ENCODE peak calls at places on chromosome 12, in seven cellular contexts. One of them, this sample, is unnamed.

GRCh38 chr12:121983546-121984205 is 38.0 kb upstream of the BCL7A start:
- DNase-seq in iris pigment epithelial cell: peak
- DNase-seq in stimulated activated CD4-positive, alpha-beta T cell treated with anti-CD3 and anti-CD28 coated beads, Interleukin-12 subunit alpha, Interleukin-12 subunit beta, amount 100 ng/mL, for 24 hours: no peak
- DNase-seq in progenitor cell of endocrine pancreas: no peak
- DNase-seq in renal cortical epithelial cell: no peak
- DNase-seq in GM12865: no peak
- DNase-seq in stimulated activated CD8-positive, alpha-beta memory T cell treated with anti-CD3 and anti-CD28 coated beads, Interleukin-4, amount 100 ng/mL, for 1 hour: no peak
- DNase-seq in this sample: peak

GRCh38 chr12:43847427-43847826 is 11.5 kb downstream of the TMEM117 start:
- DNase-seq in stimulated activated CD8-positive, alpha-beta memory T cell treated with anti-CD3 and anti-CD28 coated beads, Interleukin-4, amount 100 ng/mL, for 1 hour: no peak
- DNase-seq in stimulated activated CD4-positive, alpha-beta T cell treated with anti-CD3 and anti-CD28 coated beads, Interleukin-12 subunit alpha, Interleukin-12 subunit beta, amount 100 ng/mL, for 24 hours: no peak
- DNase-seq in renal cortical epithelial cell: peak
- DNase-seq in GM12865: no peak
- DNase-seq in progenitor cell of endocrine pancreas: no peak
- DNase-seq in iris pigment epithelial cell: peak
- DNase-seq in this sample: no peak

GRCh38 chr12:77540097-77540496 is 290.6 kb upstream of the NAV3 start:
- DNase-seq in GM12865: peak
- DNase-seq in renal cortical epithelial cell: no peak
- DNase-seq in progenitor cell of endocrine pancreas: no peak
- DNase-seq in stimulated activated CD8-positive, alpha-beta memory T cell treated with anti-CD3 and anti-CD28 coated beads, Interleukin-4, amount 100 ng/mL, for 1 hour: no peak
- DNase-seq in iris pigment epithelial cell: no peak
- DNase-seq in stimulated activated CD4-positive, alpha-beta T cell treated with anti-CD3 and anti-CD28 coated beads, Interleukin-12 subunit alpha, Interleukin-12 subunit beta, amount 100 ng/mL, for 24 hours: no peak
- DNase-seq in this sample: no peak

GRCh38 chr12:990308-990648 is 745 bp upstream of the ERC1 start:
- DNase-seq in stimulated activated CD8-positive, alpha-beta memory T cell treated with anti-CD3 and anti-CD28 coated beads, Interleukin-4, amount 100 ng/mL, for 1 hour: peak
- DNase-seq in stimulated activated CD4-positive, alpha-beta T cell treated with anti-CD3 and anti-CD28 coated beads, Interleukin-12 subunit alpha, Interleukin-12 subunit beta, amount 100 ng/mL, for 24 hours: no peak
- DNase-seq in iris pigment epithelial cell: peak
- DNase-seq in renal cortical epithelial cell: peak
- DNase-seq in GM12865: peak
- DNase-seq in progenitor cell of endocrine pancreas: no peak
- DNase-seq in this sample: peak

GRCh38 chr12:65946821-65947220 is 122.5 kb downstream of the HMGA2 start:
- DNase-seq in progenitor cell of endocrine pancreas: no peak
- DNase-seq in stimulated activated CD4-positive, alpha-beta T cell treated with anti-CD3 and anti-CD28 coated beads, Interleukin-12 subunit alpha, Interleukin-12 subunit beta, amount 100 ng/mL, for 24 hours: no peak
- DNase-seq in renal cortical epithelial cell: no peak
- DNase-seq in stimulated activated CD8-positive, alpha-beta memory T cell treated with anti-CD3 and anti-CD28 coated beads, Interleukin-4, amount 100 ng/mL, for 1 hour: no peak
- DNase-seq in iris pigment epithelial cell: peak
- DNase-seq in GM12865: no peak
- DNase-seq in this sample: no peak

GRCh38 chr12:104505095-104505819 is 48.5 kb downstream of the CHST11 start:
- DNase-seq in GM12865: peak
- DNase-seq in stimulated activated CD4-positive, alpha-beta T cell treated with anti-CD3 and anti-CD28 coated beads, Interleukin-12 subunit alpha, Interleukin-12 subunit beta, amount 100 ng/mL, for 24 hours: no peak
- DNase-seq in renal cortical epithelial cell: peak
- DNase-seq in iris pigment epithelial cell: no peak
- DNase-seq in stimulated activated CD8-positive, alpha-beta memory T cell treated with anti-CD3 and anti-CD28 coated beads, Interleukin-4, amount 100 ng/mL, for 1 hour: no peak
- DNase-seq in progenitor cell of endocrine pancreas: no peak
- DNase-seq in this sample: no peak

GRCh38 chr12:93591137-93591868 is 18.8 kb downstream of the SOCS2 start:
- DNase-seq in renal cortical epithelial cell: peak
- DNase-seq in stimulated activated CD8-positive, alpha-beta memory T cell treated with anti-CD3 and anti-CD28 coated beads, Interleukin-4, amount 100 ng/mL, for 1 hour: no peak
- DNase-seq in iris pigment epithelial cell: peak
- DNase-seq in stimulated activated CD4-positive, alpha-beta T cell treated with anti-CD3 and anti-CD28 coated beads, Interleukin-12 subunit alpha, Interleukin-12 subunit beta, amount 100 ng/mL, for 24 hours: peak
- DNase-seq in GM12865: peak
- DNase-seq in progenitor cell of endocrine pancreas: peak
- DNase-seq in this sample: peak

GRCh38 chr12:32155911-32156585 is 49.4 kb downstream of the BICD1 start:
- DNase-seq in renal cortical epithelial cell: no peak
- DNase-seq in iris pigment epithelial cell: no peak
- DNase-seq in stimulated activated CD8-positive, alpha-beta memory T cell treated with anti-CD3 and anti-CD28 coated beads, Interleukin-4, amount 100 ng/mL, for 1 hour: no peak
- DNase-seq in GM12865: no peak
- DNase-seq in progenitor cell of endocrine pancreas: no peak
- DNase-seq in stimulated activated CD4-positive, alpha-beta T cell treated with anti-CD3 and anti-CD28 coated beads, Interleukin-12 subunit alpha, Interleukin-12 subunit beta, amount 100 ng/mL, for 24 hours: no peak
- DNase-seq in this sample: no peak

GRCh38 chr12:76003263-76003640 is 28.3 kb downstream of the PHLDA1 start:
- DNase-seq in renal cortical epithelial cell: no peak
- DNase-seq in progenitor cell of endocrine pancreas: no peak
- DNase-seq in iris pigment epithelial cell: no peak
- DNase-seq in GM12865: no peak
- DNase-seq in stimulated activated CD4-positive, alpha-beta T cell treated with anti-CD3 and anti-CD28 coated beads, Interleukin-12 subunit alpha, Interleukin-12 subunit beta, amount 100 ng/mL, for 24 hours: no peak
- DNase-seq in stimulated activated CD8-positive, alpha-beta memory T cell treated with anti-CD3 and anti-CD28 coated beads, Interleukin-4, amount 100 ng/mL, for 1 hour: no peak
- DNase-seq in this sample: no peak

GRCh38 chr12:1533205-1533601 is 61.2 kb downstream of the FBXL14 start:
- DNase-seq in stimulated activated CD8-positive, alpha-beta memory T cell treated with anti-CD3 and anti-CD28 coated beads, Interleukin-4, amount 100 ng/mL, for 1 hour: no peak
- DNase-seq in progenitor cell of endocrine pancreas: no peak
- DNase-seq in GM12865: peak
- DNase-seq in stimulated activated CD4-positive, alpha-beta T cell treated with anti-CD3 and anti-CD28 coated beads, Interleukin-12 subunit alpha, Interleukin-12 subunit beta, amount 100 ng/mL, for 24 hours: no peak
- DNase-seq in iris pigment epithelial cell: no peak
- DNase-seq in renal cortical epithelial cell: peak
- DNase-seq in this sample: no peak

GRCh38 chr12:1857821-1858220 is 37.5 kb downstream of the LRTM2 start:
- DNase-seq in progenitor cell of endocrine pancreas: no peak
- DNase-seq in GM12865: no peak
- DNase-seq in stimulated activated CD8-positive, alpha-beta memory T cell treated with anti-CD3 and anti-CD28 coated beads, Interleukin-4, amount 100 ng/mL, for 1 hour: no peak
- DNase-seq in stimulated activated CD4-positive, alpha-beta T cell treated with anti-CD3 and anti-CD28 coated beads, Interleukin-12 subunit alpha, Interleukin-12 subunit beta, amount 100 ng/mL, for 24 hours: no peak
- DNase-seq in iris pigment epithelial cell: no peak
- DNase-seq in renal cortical epithelial cell: no peak
- DNase-seq in this sample: no peak

GRCh38 chr12:3837049-3837448 is 36.1 kb downstream of the PARP11 start:
- DNase-seq in stimulated activated CD4-positive, alpha-beta T cell treated with anti-CD3 and anti-CD28 coated beads, Interleukin-12 subunit alpha, Interleukin-12 subunit beta, amount 100 ng/mL, for 24 hours: no peak
- DNase-seq in iris pigment epithelial cell: no peak
- DNase-seq in GM12865: peak
- DNase-seq in progenitor cell of endocrine pancreas: no peak
- DNase-seq in renal cortical epithelial cell: no peak
- DNase-seq in stimulated activated CD8-positive, alpha-beta memory T cell treated with anti-CD3 and anti-CD28 coated beads, Interleukin-4, amount 100 ng/mL, for 1 hour: no peak
- DNase-seq in this sample: no peak

GRCh38 chr12:119369907-119370546 is 35.5 kb downstream of the CCDC60 start:
- DNase-seq in GM12865: no peak
- DNase-seq in progenitor cell of endocrine pancreas: no peak
- DNase-seq in iris pigment epithelial cell: no peak
- DNase-seq in stimulated activated CD8-positive, alpha-beta memory T cell treated with anti-CD3 and anti-CD28 coated beads, Interleukin-4, amount 100 ng/mL, for 1 hour: no peak
- DNase-seq in stimulated activated CD4-positive, alpha-beta T cell treated with anti-CD3 and anti-CD28 coated beads, Interleukin-12 subunit alpha, Interleukin-12 subunit beta, amount 100 ng/mL, for 24 hours: no peak
- DNase-seq in renal cortical epithelial cell: no peak
- DNase-seq in this sample: no peak

GRCh38 chr12:46382425-46382973 is 9.9 kb upstream of the SLC38A2 start:
- DNase-seq in GM12865: no peak
- DNase-seq in renal cortical epithelial cell: no peak
- DNase-seq in stimulated activated CD4-positive, alpha-beta T cell treated with anti-CD3 and anti-CD28 coated beads, Interleukin-12 subunit alpha, Interleukin-12 subunit beta, amount 100 ng/mL, for 24 hours: no peak
- DNase-seq in progenitor cell of endocrine pancreas: no peak
- DNase-seq in iris pigment epithelial cell: no peak
- DNase-seq in stimulated activated CD8-positive, alpha-beta memory T cell treated with anti-CD3 and anti-CD28 coated beads, Interleukin-4, amount 100 ng/mL, for 1 hour: no peak
- DNase-seq in this sample: no peak

GRCh38 chr12:22543246-22544037 is 900 bp downstream of the C2CD5 start:
- DNase-seq in renal cortical epithelial cell: peak
- DNase-seq in progenitor cell of endocrine pancreas: peak
- DNase-seq in GM12865: peak
- DNase-seq in stimulated activated CD4-positive, alpha-beta T cell treated with anti-CD3 and anti-CD28 coated beads, Interleukin-12 subunit alpha, Interleukin-12 subunit beta, amount 100 ng/mL, for 24 hours: no peak
- DNase-seq in stimulated activated CD8-positive, alpha-beta memory T cell treated with anti-CD3 and anti-CD28 coated beads, Interleukin-4, amount 100 ng/mL, for 1 hour: peak
- DNase-seq in iris pigment epithelial cell: peak
- DNase-seq in this sample: peak

GRCh38 chr12:2924019-2924418 is 33.3 kb downstream of the TULP3 start:
- DNase-seq in iris pigment epithelial cell: peak
- DNase-seq in stimulated activated CD8-positive, alpha-beta memory T cell treated with anti-CD3 and anti-CD28 coated beads, Interleukin-4, amount 100 ng/mL, for 1 hour: no peak
- DNase-seq in GM12865: no peak
- DNase-seq in stimulated activated CD4-positive, alpha-beta T cell treated with anti-CD3 and anti-CD28 coated beads, Interleukin-12 subunit alpha, Interleukin-12 subunit beta, amount 100 ng/mL, for 24 hours: no peak
- DNase-seq in progenitor cell of endocrine pancreas: no peak
- DNase-seq in renal cortical epithelial cell: no peak
- DNase-seq in this sample: no peak

GRCh38 chr12:103814436-103814835 is 26.6 kb downstream of the NT5DC3 start:
- DNase-seq in GM12865: no peak
- DNase-seq in stimulated activated CD4-positive, alpha-beta T cell treated with anti-CD3 and anti-CD28 coated beads, Interleukin-12 subunit alpha, Interleukin-12 subunit beta, amount 100 ng/mL, for 24 hours: no peak
- DNase-seq in stimulated activated CD8-positive, alpha-beta memory T cell treated with anti-CD3 and anti-CD28 coated beads, Interleukin-4, amount 100 ng/mL, for 1 hour: no peak
- DNase-seq in iris pigment epithelial cell: peak
- DNase-seq in renal cortical epithelial cell: peak
- DNase-seq in progenitor cell of endocrine pancreas: no peak
- DNase-seq in this sample: no peak

GRCh38 chr12:56679834-56680575 is 8.1 kb downstream of the PTGES3 start:
- DNase-seq in stimulated activated CD8-positive, alpha-beta memory T cell treated with anti-CD3 and anti-CD28 coated beads, Interleukin-4, amount 100 ng/mL, for 1 hour: no peak
- DNase-seq in stimulated activated CD4-positive, alpha-beta T cell treated with anti-CD3 and anti-CD28 coated beads, Interleukin-12 subunit alpha, Interleukin-12 subunit beta, amount 100 ng/mL, for 24 hours: no peak
- DNase-seq in GM12865: no peak
- DNase-seq in progenitor cell of endocrine pancreas: no peak
- DNase-seq in iris pigment epithelial cell: no peak
- DNase-seq in renal cortical epithelial cell: no peak
- DNase-seq in this sample: peak

GRCh38 chr12:28127455-28127854 is 62.8 kb upstream of the CCDC91 start:
- DNase-seq in GM12865: no peak
- DNase-seq in iris pigment epithelial cell: no peak
- DNase-seq in progenitor cell of endocrine pancreas: no peak
- DNase-seq in stimulated activated CD8-positive, alpha-beta memory T cell treated with anti-CD3 and anti-CD28 coated beads, Interleukin-4, amount 100 ng/mL, for 1 hour: no peak
- DNase-seq in renal cortical epithelial cell: peak
- DNase-seq in stimulated activated CD4-positive, alpha-beta T cell treated with anti-CD3 and anti-CD28 coated beads, Interleukin-12 subunit alpha, Interleukin-12 subunit beta, amount 100 ng/mL, for 24 hours: no peak
- DNase-seq in this sample: no peak

GRCh38 chr12:65171073-65171472 is 1.7 kb downstream of the LEMD3 start:
- DNase-seq in renal cortical epithelial cell: no peak
- DNase-seq in progenitor cell of endocrine pancreas: no peak
- DNase-seq in stimulated activated CD4-positive, alpha-beta T cell treated with anti-CD3 and anti-CD28 coated beads, Interleukin-12 subunit alpha, Interleukin-12 subunit beta, amount 100 ng/mL, for 24 hours: no peak
- DNase-seq in iris pigment epithelial cell: peak
- DNase-seq in stimulated activated CD8-positive, alpha-beta memory T cell treated with anti-CD3 and anti-CD28 coated beads, Interleukin-4, amount 100 ng/mL, for 1 hour: no peak
- DNase-seq in GM12865: no peak
- DNase-seq in this sample: no peak

GRCh38 chr12:51357374-51358047 is 11.0 kb upstream of the CELA1 start:
- DNase-seq in iris pigment epithelial cell: no peak
- DNase-seq in GM12865: peak
- DNase-seq in progenitor cell of endocrine pancreas: no peak
- DNase-seq in stimulated activated CD4-positive, alpha-beta T cell treated with anti-CD3 and anti-CD28 coated beads, Interleukin-12 subunit alpha, Interleukin-12 subunit beta, amount 100 ng/mL, for 24 hours: no peak
- DNase-seq in stimulated activated CD8-positive, alpha-beta memory T cell treated with anti-CD3 and anti-CD28 coated beads, Interleukin-4, amount 100 ng/mL, for 1 hour: no peak
- DNase-seq in renal cortical epithelial cell: no peak
- DNase-seq in this sample: no peak

GRCh38 chr12:116735951-116736599 is 1.8 kb downstream of the SPRING1 start:
- DNase-seq in iris pigment epithelial cell: no peak
- DNase-seq in GM12865: peak
- DNase-seq in stimulated activated CD8-positive, alpha-beta memory T cell treated with anti-CD3 and anti-CD28 coated beads, Interleukin-4, amount 100 ng/mL, for 1 hour: no peak
- DNase-seq in progenitor cell of endocrine pancreas: no peak
- DNase-seq in stimulated activated CD4-positive, alpha-beta T cell treated with anti-CD3 and anti-CD28 coated beads, Interleukin-12 subunit alpha, Interleukin-12 subunit beta, amount 100 ng/mL, for 24 hours: no peak
- DNase-seq in renal cortical epithelial cell: peak
- DNase-seq in this sample: no peak

GRCh38 chr12:47770086-47770726 is 2.8 kb upstream of the SLC48A1 start:
- DNase-seq in GM12865: no peak
- DNase-seq in renal cortical epithelial cell: peak
- DNase-seq in stimulated activated CD4-positive, alpha-beta T cell treated with anti-CD3 and anti-CD28 coated beads, Interleukin-12 subunit alpha, Interleukin-12 subunit beta, amount 100 ng/mL, for 24 hours: no peak
- DNase-seq in stimulated activated CD8-positive, alpha-beta memory T cell treated with anti-CD3 and anti-CD28 coated beads, Interleukin-4, amount 100 ng/mL, for 1 hour: no peak
- DNase-seq in progenitor cell of endocrine pancreas: no peak
- DNase-seq in iris pigment epithelial cell: peak
- DNase-seq in this sample: no peak

GRCh38 chr12:45535610-45536180 is 193.8 kb upstream of the ARID2 start:
- DNase-seq in iris pigment epithelial cell: no peak
- DNase-seq in renal cortical epithelial cell: no peak
- DNase-seq in stimulated activated CD8-positive, alpha-beta memory T cell treated with anti-CD3 and anti-CD28 coated beads, Interleukin-4, amount 100 ng/mL, for 1 hour: no peak
- DNase-seq in GM12865: no peak
- DNase-seq in progenitor cell of endocrine pancreas: no peak
- DNase-seq in stimulated activated CD4-positive, alpha-beta T cell treated with anti-CD3 and anti-CD28 coated beads, Interleukin-12 subunit alpha, Interleukin-12 subunit beta, amount 100 ng/mL, for 24 hours: no peak
- DNase-seq in this sample: no peak

GRCh38 chr12:67413577-67413976 is 144.4 kb downstream of the CAND1 start:
- DNase-seq in stimulated activated CD4-positive, alpha-beta T cell treated with anti-CD3 and anti-CD28 coated beads, Interleukin-12 subunit alpha, Interleukin-12 subunit beta, amount 100 ng/mL, for 24 hours: no peak
- DNase-seq in iris pigment epithelial cell: no peak
- DNase-seq in renal cortical epithelial cell: peak
- DNase-seq in GM12865: no peak
- DNase-seq in progenitor cell of endocrine pancreas: no peak
- DNase-seq in stimulated activated CD8-positive, alpha-beta memory T cell treated with anti-CD3 and anti-CD28 coated beads, Interleukin-4, amount 100 ng/mL, for 1 hour: no peak
- DNase-seq in this sample: no peak